ENCODE peak calls at places on chromosomes 3 and 15, in five cellular contexts. K, C, I, X and S are unnamed samples.
A peak's percentile ranks its signal among the peaks of the same experiment; 100 is the strongest.

GRCh38 chr15:77013786-77014136 is 18.8 kb downstream of the PSTPIP1 start:
- DNase-seq in I (no peak), K (no peak), C (no peak), X (peak; percentile 75), S (peak; percentile 42)

GRCh38 chr3:24496529-24497482 is 2.2 kb upstream of the THRB start:
- DNase-seq in C (no peak), X (no peak), I (peak; percentile 94), K (peak; percentile 45), S (peak; percentile 91)

GRCh38 chr3:105856605-105857004 is 12.2 kb downstream of the CBLB start:
- DNase-seq in C (no peak), K (no peak), I (no peak), X (no peak), S (no peak)

GRCh38 chr3:28151608-28152228 is 89.7 kb upstream of the CMC1 start:
- DNase-seq in C (no peak), I (no peak), X (no peak), K (no peak), S (no peak)

GRCh38 chr15:88630141-88630721 is 8.6 kb upstream of the ISG20 start:
- DNase-seq in K (no peak), I (peak; percentile 36), X (no peak), C (no peak), S (peak; percentile 87)

GRCh38 chr3:11544413-11545181 is 99.1 kb downstream of the VGLL4 start:
- DNase-seq in K (no peak), C (no peak), I (no peak), X (peak; percentile 38), S (peak; percentile 84)

GRCh38 chr3:173800154-173800553 is 402.6 kb downstream of the NLGN1 start:
- DNase-seq in C (no peak), K (no peak), I (no peak), X (no peak), S (no peak)

GRCh38 chr15:38517312-38517711 is 47.3 kb downstream of the RASGRP1 start:
- DNase-seq in C (no peak), X (no peak), I (no peak), K (no peak), S (peak; percentile 66)

GRCh38 chr3:135516143-135516542 is 449.4 kb upstream of the PPP2R3A start:
- DNase-seq in X (no peak), K (no peak), I (no peak), C (no peak), S (no peak)

GRCh38 chr3:113304856-113305540 is 93.6 kb downstream of the BOC start:
- DNase-seq in K (no peak), C (no peak), X (no peak), I (no peak), S (no peak)

GRCh38 chr3:195079636-195080035 is 191.3 kb downstream of the XXYLT1 start:
- DNase-seq in K (no peak), I (no peak), X (no peak), C (no peak), S (no peak)

GRCh38 chr3:57956119-57956832 is 51.9 kb upstream of the FLNB start:
- DNase-seq in X (no peak), C (no peak), I (no peak), K (no peak), S (peak; percentile 53)

GRCh38 chr15:63860161-63860954 is 26.6 kb upstream of the HERC1 start:
- DNase-seq in K (no peak), X (peak; percentile 56), I (no peak), C (no peak), S (no peak)

GRCh38 chr3:15496341-15496664 is 25.2 kb downstream of the COLQ start:
- DNase-seq in X (no peak), I (no peak), K (no peak), C (no peak), S (no peak)

GRCh38 chr3:194596906-194597305 is 36.3 kb downstream of the TMEM44 start:
- DNase-seq in C (no peak), X (no peak), I (no peak), K (peak; percentile 41), S (no peak)

GRCh38 chr3:117409701-117410459 is 700.3 kb downstream of the TUSC7 start:
- DNase-seq in I (no peak), C (no peak), K (no peak), X (no peak), S (peak; percentile 60)

GRCh38 chr3:25284249-25284648 is 143.8 kb upstream of the RARB start:
- DNase-seq in C (no peak), I (no peak), X (no peak), K (no peak), S (no peak)

GRCh38 chr3:38173834-38174418 is 8.6 kb downstream of the OXSR1 start:
- DNase-seq in C (no peak), K (no peak), I (no peak), X (no peak), S (no peak)

GRCh38 chr3:37862712-37863551 is 1.3 kb downstream of the CTDSPL start:
- DNase-seq in I (no peak), C (no peak), X (no peak), K (peak; percentile 33), S (peak; percentile 76)

GRCh38 chr3:180036678-180037455 is at the start of gene PEX5L:
- DNase-seq in C (no peak), X (peak; percentile 63), K (peak; percentile 83), I (peak; percentile 83), S (peak; percentile 93)

GRCh38 chr3:72157782-72158638 is 373.1 kb upstream of the PROK2 start:
- DNase-seq in I (no peak), X (no peak), K (no peak), C (no peak), S (no peak)

GRCh38 chr3:58874248-58874741 is 175.5 kb downstream of the CFAP20DC start:
- DNase-seq in K (no peak), X (no peak), I (no peak), C (no peak), S (peak; percentile 85)

GRCh38 chr15:52011711-52012144 is 7.3 kb upstream of the MAPK6 start:
- DNase-seq in C (no peak), I (no peak), K (no peak), X (no peak), S (no peak)

GRCh38 chr3:133479895-133480669 is 80.2 kb downstream of the BFSP2 start:
- DNase-seq in C (no peak), K (no peak), X (no peak), I (peak; percentile 22), S (no peak)

GRCh38 chr3:126049289-126050049 is 34.5 kb downstream of the SLC41A3 start:
- DNase-seq in X (no peak), K (no peak), C (no peak), I (no peak), S (peak; percentile 36)

GRCh38 chr15:67176195-67176971 is 78.1 kb downstream of the AAGAB start:
- DNase-seq in C (no peak), K (no peak), X (no peak), I (no peak), S (no peak)

GRCh38 chr3:126465928-126466564 is 9.6 kb downstream of the ZXDC start:
- DNase-seq in C (no peak), X (peak; percentile 80), K (no peak), I (peak; percentile 88), S (no peak)

GRCh38 chr15:65310431-65311137 is 6.1 kb downstream of the RNU5B-1 start:
- DNase-seq in C (no peak), I (no peak), X (peak; percentile 73), K (no peak), S (no peak)